ENCODE peak calls at places on chromosome 22, in eight cellular contexts. One of them, this sample, is unnamed.

GRCh38 chr22:47817380-47817779 is 1054.9 kb downstream of the TBC1D22A start:
- DNase-seq in endothelial cell: no peak
- DNase-seq in HFF-Myc: no peak
- DNase-seq in prostate gland: no peak
- DNase-seq in cardiac fibroblast: no peak
- DNase-seq in stomach: no peak
- DNase-seq in AG09319: no peak
- DNase-seq in H9: no peak
- DNase-seq in this sample: no peak

GRCh38 chr22:44906999-44907644 is 102.7 kb downstream of the PHF21B start:
- DNase-seq in HFF-Myc: no peak
- DNase-seq in stomach: no peak
- DNase-seq in cardiac fibroblast: no peak
- DNase-seq in H9: no peak
- DNase-seq in AG09319: no peak
- DNase-seq in prostate gland: no peak
- DNase-seq in endothelial cell: no peak
- DNase-seq in this sample: no peak

GRCh38 chr22:32896951-32897350 is 95.4 kb downstream of the TIMP3 start:
- DNase-seq in H9: no peak
- DNase-seq in HFF-Myc: no peak
- DNase-seq in AG09319: no peak
- DNase-seq in endothelial cell: no peak
- DNase-seq in prostate gland: no peak
- DNase-seq in cardiac fibroblast: no peak
- DNase-seq in stomach: no peak
- DNase-seq in this sample: no peak

GRCh38 chr22:30866811-30867271 is 101.7 kb downstream of the MORC2 start:
- DNase-seq in endothelial cell: no peak
- DNase-seq in stomach: no peak
- DNase-seq in AG09319: no peak
- DNase-seq in cardiac fibroblast: peak; percentile 14
- DNase-seq in HFF-Myc: no peak
- DNase-seq in prostate gland: no peak
- DNase-seq in H9: peak; percentile 32
- DNase-seq in this sample: no peak

GRCh38 chr22:33918676-33919590 is 1.3 kb downstream of the LARGE1 start:
- DNase-seq in prostate gland: peak; percentile 52
- DNase-seq in AG09319: no peak
- DNase-seq in HFF-Myc: no peak
- DNase-seq in stomach: no peak
- DNase-seq in cardiac fibroblast: peak; percentile 44
- DNase-seq in H9: no peak
- DNase-seq in endothelial cell: no peak
- DNase-seq in this sample: no peak

GRCh38 chr22:37330200-37331033 is 48.1 kb downstream of the CYTH4 start:
- DNase-seq in HFF-Myc: peak; percentile 74
- DNase-seq in prostate gland: no peak
- DNase-seq in cardiac fibroblast: peak; percentile 92
- DNase-seq in endothelial cell: peak; percentile 74
- DNase-seq in AG09319: no peak
- DNase-seq in H9: peak; percentile 95
- DNase-seq in stomach: peak; percentile 43
- DNase-seq in this sample: peak; percentile 53

GRCh38 chr22:38246692-38247091 is 26.1 kb downstream of the TMEM184B start:
- DNase-seq in cardiac fibroblast: no peak
- DNase-seq in stomach: no peak
- DNase-seq in HFF-Myc: no peak
- DNase-seq in prostate gland: no peak
- DNase-seq in endothelial cell: no peak
- DNase-seq in AG09319: no peak
- DNase-seq in H9: no peak
- DNase-seq in this sample: no peak

GRCh38 chr22:30881361-30882180 is 87.0 kb downstream of the MORC2 start:
- DNase-seq in HFF-Myc: no peak
- DNase-seq in H9: no peak
- DNase-seq in prostate gland: no peak
- DNase-seq in cardiac fibroblast: no peak
- DNase-seq in endothelial cell: no peak
- DNase-seq in stomach: peak; percentile 54
- DNase-seq in AG09319: no peak
- DNase-seq in this sample: no peak

GRCh38 chr22:46596819-46597218 is 23.4 kb upstream of the GRAMD4 start:
- DNase-seq in prostate gland: peak; percentile 93
- DNase-seq in endothelial cell: no peak
- DNase-seq in stomach: peak; percentile 97
- DNase-seq in H9: peak; percentile 68
- DNase-seq in AG09319: no peak
- DNase-seq in HFF-Myc: no peak
- DNase-seq in cardiac fibroblast: no peak
- DNase-seq in this sample: no peak
- TF ChIP-seq CTCF in prostate gland: peak; percentile 11
- TF ChIP-seq CTCF in endothelial cell: no peak
- TF ChIP-seq CTCF in stomach: peak; percentile 20
- TF ChIP-seq CTCF in H9: peak; percentile 43
- TF ChIP-seq CTCF in AG09319: no peak
- TF ChIP-seq CTCF in HFF-Myc: no peak
- TF ChIP-seq CTCF in cardiac fibroblast: no peak
- TF ChIP-seq CTCF in this sample: no peak

GRCh38 chr22:19700790-19701419 is 13.4 kb upstream of the SEPTIN5 start:
- DNase-seq in H9: no peak
- DNase-seq in HFF-Myc: no peak
- DNase-seq in stomach: peak; percentile 13
- DNase-seq in endothelial cell: no peak
- DNase-seq in cardiac fibroblast: no peak
- DNase-seq in AG09319: no peak
- DNase-seq in prostate gland: no peak
- DNase-seq in this sample: no peak

GRCh38 chr22:19704355-19705015 is 9.8 kb upstream of the SEPTIN5 start:
- DNase-seq in stomach: no peak
- DNase-seq in prostate gland: no peak
- DNase-seq in AG09319: no peak
- DNase-seq in HFF-Myc: no peak
- DNase-seq in cardiac fibroblast: no peak
- DNase-seq in endothelial cell: no peak
- DNase-seq in H9: peak; percentile 33
- DNase-seq in this sample: no peak

GRCh38 chr22:19705181-19705934 is 8.9 kb upstream of the SEPTIN5 start:
- DNase-seq in prostate gland: no peak
- DNase-seq in cardiac fibroblast: no peak
- DNase-seq in stomach: no peak
- DNase-seq in HFF-Myc: no peak
- DNase-seq in AG09319: no peak
- DNase-seq in endothelial cell: no peak
- DNase-seq in H9: peak; percentile 96
- DNase-seq in this sample: no peak

GRCh38 chr22:19703869-19704268 is 10.4 kb upstream of the SEPTIN5 start:
- DNase-seq in cardiac fibroblast: no peak
- DNase-seq in AG09319: no peak
- DNase-seq in endothelial cell: no peak
- DNase-seq in prostate gland: no peak
- DNase-seq in stomach: no peak
- DNase-seq in HFF-Myc: no peak
- DNase-seq in H9: peak; percentile 33
- DNase-seq in this sample: no peak

GRCh38 chr22:19701420-19702145 is 12.7 kb upstream of the SEPTIN5 start:
- DNase-seq in stomach: peak; percentile 10
- DNase-seq in prostate gland: no peak
- DNase-seq in cardiac fibroblast: no peak
- DNase-seq in endothelial cell: no peak
- DNase-seq in H9: no peak
- DNase-seq in AG09319: no peak
- DNase-seq in HFF-Myc: no peak
- DNase-seq in this sample: no peak
- TF ChIP-seq CTCF in stomach: no peak
- TF ChIP-seq CTCF in prostate gland: no peak
- TF ChIP-seq CTCF in cardiac fibroblast: no peak
- TF ChIP-seq CTCF in endothelial cell: no peak
- TF ChIP-seq CTCF in H9: no peak
- TF ChIP-seq CTCF in AG09319: no peak
- TF ChIP-seq CTCF in HFF-Myc: no peak
- TF ChIP-seq CTCF in this sample: no peak

GRCh38 chr22:17267661-17268330 is 48.6 kb upstream of the ADA2 start:
- DNase-seq in HFF-Myc: no peak
- DNase-seq in AG09319: no peak
- DNase-seq in H9: no peak
- DNase-seq in prostate gland: no peak
- DNase-seq in cardiac fibroblast: no peak
- DNase-seq in stomach: no peak
- DNase-seq in endothelial cell: no peak
- DNase-seq in this sample: no peak

GRCh38 chr22:17269224-17269606 is 50.0 kb upstream of the ADA2 start:
- DNase-seq in prostate gland: no peak
- DNase-seq in AG09319: no peak
- DNase-seq in H9: no peak
- DNase-seq in stomach: no peak
- DNase-seq in endothelial cell: no peak
- DNase-seq in HFF-Myc: no peak
- DNase-seq in cardiac fibroblast: no peak
- DNase-seq in this sample: no peak

GRCh38 chr22:17269607-17270261 is 50.5 kb upstream of the ADA2 start:
- DNase-seq in HFF-Myc: no peak
- DNase-seq in prostate gland: no peak
- DNase-seq in AG09319: no peak
- DNase-seq in cardiac fibroblast: no peak
- DNase-seq in H9: no peak
- DNase-seq in stomach: no peak
- DNase-seq in endothelial cell: no peak
- DNase-seq in this sample: no peak

GRCh38 chr22:17266261-17266971 is 47.2 kb upstream of the ADA2 start:
- DNase-seq in endothelial cell: peak; percentile 30
- DNase-seq in stomach: no peak
- DNase-seq in prostate gland: no peak
- DNase-seq in cardiac fibroblast: no peak
- DNase-seq in AG09319: no peak
- DNase-seq in HFF-Myc: no peak
- DNase-seq in H9: peak; percentile 89
- DNase-seq in this sample: no peak

DNA sequence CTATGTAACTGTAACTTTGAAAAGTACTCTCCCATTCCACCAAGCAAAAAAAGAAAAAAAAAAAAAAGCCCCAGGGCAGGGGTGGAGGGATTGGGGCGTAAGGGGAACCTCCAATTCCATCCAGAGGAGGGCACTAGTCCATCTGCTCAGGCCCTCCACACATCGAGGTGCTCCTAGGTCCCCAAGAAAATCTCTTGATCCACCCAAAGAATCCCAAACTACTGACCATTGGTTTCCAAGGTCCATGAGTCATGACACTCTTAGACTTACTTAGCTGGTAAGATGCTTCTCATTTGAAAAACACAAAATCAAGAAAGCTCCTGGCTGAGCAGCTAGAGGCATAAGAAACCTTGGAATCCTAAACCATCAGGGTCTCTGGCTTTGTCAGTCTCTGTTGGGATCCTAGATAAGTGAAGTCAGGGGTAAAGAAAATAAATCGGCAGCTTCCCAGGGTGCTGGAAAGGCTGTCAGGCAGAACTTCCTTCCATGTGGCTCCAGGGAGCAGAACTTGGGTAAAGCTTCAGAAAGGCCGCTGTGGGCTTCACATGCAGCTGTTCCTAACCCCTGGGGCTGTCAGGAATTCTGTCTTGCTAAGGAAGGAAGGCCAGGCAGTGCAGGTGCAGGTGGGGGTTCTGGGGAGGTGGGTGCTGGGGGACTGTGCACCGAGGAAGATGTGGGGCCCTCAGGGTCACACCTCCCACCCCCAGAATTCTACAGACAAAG is 49.4 kb upstream of the ADA2 start:
- DNase-seq in endothelial cell: no peak
- DNase-seq in stomach: no peak
- DNase-seq in HFF-Myc: no peak
- DNase-seq in H9: peak; percentile 57
- DNase-seq in cardiac fibroblast: no peak
- DNase-seq in prostate gland: no peak
- DNase-seq in AG09319: no peak
- DNase-seq in this sample: no peak
- TF ChIP-seq CTCF in endothelial cell: no peak
- TF ChIP-seq CTCF in stomach: no peak
- TF ChIP-seq CTCF in HFF-Myc: peak; percentile 30
- TF ChIP-seq CTCF in H9: peak; percentile 81
- TF ChIP-seq CTCF in cardiac fibroblast: no peak
- TF ChIP-seq CTCF in prostate gland: no peak
- TF ChIP-seq CTCF in AG09319: no peak
- TF ChIP-seq CTCF in this sample: peak; percentile 49

GRCh38 chr22:20204821-20205220 is 54.0 kb upstream of the CCDC188 start:
- DNase-seq in prostate gland: no peak
- DNase-seq in endothelial cell: no peak
- DNase-seq in H9: no peak
- DNase-seq in stomach: no peak
- DNase-seq in AG09319: no peak
- DNase-seq in cardiac fibroblast: no peak
- DNase-seq in HFF-Myc: no peak
- DNase-seq in this sample: no peak

GRCh38 chr22:20206709-20207215 is 55.9 kb upstream of the CCDC188 start:
- DNase-seq in H9: no peak
- DNase-seq in AG09319: no peak
- DNase-seq in endothelial cell: no peak
- DNase-seq in prostate gland: no peak
- DNase-seq in stomach: peak; percentile 58
- DNase-seq in HFF-Myc: no peak
- DNase-seq in cardiac fibroblast: peak; percentile 42
- DNase-seq in this sample: no peak

GRCh38 chr22:20205464-20205963 is 54.7 kb upstream of the CCDC188 start:
- DNase-seq in AG09319: no peak
- DNase-seq in endothelial cell: no peak
- DNase-seq in HFF-Myc: no peak
- DNase-seq in cardiac fibroblast: no peak
- DNase-seq in stomach: no peak
- DNase-seq in H9: no peak
- DNase-seq in prostate gland: no peak
- DNase-seq in this sample: no peak

GRCh38 chr22:20207277-20208025 is 56.6 kb upstream of the CCDC188 start:
- DNase-seq in H9: no peak
- DNase-seq in cardiac fibroblast: no peak
- DNase-seq in AG09319: no peak
- DNase-seq in stomach: no peak
- DNase-seq in HFF-Myc: no peak
- DNase-seq in prostate gland: no peak
- DNase-seq in endothelial cell: no peak
- DNase-seq in this sample: no peak

DNA sequence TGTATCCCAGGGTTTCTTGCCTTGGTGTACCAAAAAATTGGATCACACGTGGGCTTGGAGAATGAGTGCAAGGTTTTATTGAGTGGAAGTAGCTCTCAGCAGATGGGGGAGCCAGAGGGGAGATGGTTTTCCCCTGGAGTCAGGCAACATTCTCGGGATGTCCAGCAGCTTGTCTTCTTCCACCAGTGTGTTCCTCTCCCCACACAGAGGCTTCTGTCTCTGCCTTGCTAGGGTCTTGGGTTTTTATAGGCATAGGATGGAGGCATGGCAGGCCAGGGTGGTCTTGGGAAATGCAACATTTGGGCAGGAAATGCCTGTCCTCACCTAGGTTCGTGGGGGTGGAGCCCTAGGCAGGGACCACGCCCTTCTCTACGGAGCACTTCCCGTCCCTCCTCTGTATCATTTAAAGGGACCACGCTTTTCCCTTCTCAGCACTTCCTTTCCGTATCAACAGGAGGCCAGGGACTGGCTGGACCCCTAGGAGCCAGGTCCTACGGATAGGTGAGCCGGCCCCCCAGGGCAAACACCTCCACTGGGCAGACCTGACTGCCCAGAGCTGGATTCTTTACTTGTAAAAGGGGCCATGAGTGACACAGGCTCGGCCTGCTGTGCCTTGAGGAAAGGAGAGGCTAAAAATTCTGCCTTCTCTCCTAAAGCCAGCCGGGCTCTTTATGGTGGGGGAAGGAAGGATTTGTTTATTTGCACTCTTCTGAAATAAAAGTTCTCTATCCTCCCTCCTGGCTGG is 55.3 kb upstream of the CCDC188 start:
- DNase-seq in cardiac fibroblast: peak; percentile 72
- DNase-seq in H9: peak; percentile 69
- DNase-seq in AG09319: peak; percentile 57
- DNase-seq in HFF-Myc: peak; percentile 62
- DNase-seq in prostate gland: peak; percentile 46
- DNase-seq in stomach: peak; percentile 75
- DNase-seq in endothelial cell: no peak
- DNase-seq in this sample: peak; percentile 61
- TF ChIP-seq CTCF in cardiac fibroblast: peak; percentile 20
- TF ChIP-seq CTCF in H9: no peak
- TF ChIP-seq CTCF in AG09319: no peak
- TF ChIP-seq CTCF in HFF-Myc: no peak
- TF ChIP-seq CTCF in prostate gland: no peak
- TF ChIP-seq CTCF in stomach: no peak
- TF ChIP-seq CTCF in endothelial cell: no peak
- TF ChIP-seq CTCF in this sample: no peak

This sample was measured in GM12864.